ENCODE peak calls at places on chromosomes 5 and 9, in ten cellular contexts. I is pancreas, V is right lobe of liver, G is HCT116, D is adrenal gland, C is cardiac muscle cell, F is ovary, O is lung, M is colonic mucosa, J is GM23338. Z is an unnamed sample. For H3K4me1, the result is how much of the 10 kb centered on the place peaks cover.

GRCh38 chr5:83387041-83387440 is 84.5 kb upstream of the VCAN start:
- DNase-seq in F (no peak), V (no peak), C (no peak), O (no peak), D (no peak), I (no peak), M (no peak), G (no peak), J (no peak), Z (peak)

GRCh38 chr5:19837536-19838179 is 150.3 kb downstream of the CDH18 start:
- DNase-seq in D (no peak), G (no peak), J (no peak), I (no peak), V (no peak), C (no peak), F (no peak), M (no peak), O (no peak), Z (no peak)

GRCh38 chr9:6907772-6908381 is 150.1 kb downstream of the KDM4C start:
- DNase-seq in G (peak), O (no peak), V (no peak), J (peak), I (no peak), M (no peak), D (peak), C (peak), F (no peak), Z (no peak)

GRCh38 chr5:157361865-157362465 is 96.0 kb downstream of the CYFIP2 start:
- DNase-seq in D (no peak), C (no peak), V (no peak), M (no peak), I (no peak), F (no peak), O (no peak), J (no peak), G (no peak), Z (no peak)

GRCh38 chr9:76687861-76688374 is 76.3 kb upstream of the PCA3 start:
- DNase-seq in F (no peak), C (no peak), J (no peak), M (no peak), V (no peak), I (no peak), D (no peak), G (peak), O (no peak), Z (no peak)

GRCh38 chr9:99752710-99753109 is 69.0 kb upstream of the NR4A3 start:
- DNase-seq in O (no peak), C (no peak), D (no peak), J (no peak), I (no peak), M (no peak), G (no peak), F (no peak), V (no peak), Z (no peak)

GRCh38 chr5:77957-78804 is 13.8 kb upstream of the PLEKHG4B start:
- DNase-seq in O (no peak), V (no peak), I (no peak), D (no peak), J (peak), C (peak), F (no peak), G (peak), M (no peak), Z (peak)

GRCh38 chr5:94908889-94909480 is 290.5 kb downstream of the SLF1 start:
- DNase-seq in F (no peak), G (peak), J (peak), V (no peak), D (peak), C (peak), O (no peak), M (no peak), I (no peak), Z (peak)

GRCh38 chr9:124652994-124653393 is 118.1 kb downstream of the NR6A1 start:
- DNase-seq in D (no peak), G (no peak), O (no peak), I (no peak), C (no peak), M (no peak), V (no peak), J (no peak), F (no peak), Z (no peak)

GRCh38 chr9:114718801-114719221 is 36.8 kb upstream of the TEX48 start:
- DNase-seq in G (peak), D (no peak), C (no peak), J (peak), M (peak), I (no peak), F (no peak), V (no peak), O (no peak), Z (no peak)

GRCh38 chr5:132491368-132492364 is 1.1 kb upstream of the IRF1 start:
- DNase-seq in J (peak), C (no peak), O (peak), D (no peak), V (no peak), F (no peak), M (peak), I (no peak), G (no peak), Z (no peak)

GRCh38 chr9:109699019-109699418 is 81.0 kb upstream of the PALM2AKAP2 start:
- DNase-seq in M (no peak), V (no peak), D (no peak), O (no peak), I (no peak), J (no peak), F (no peak), G (no peak), C (no peak), Z (no peak)

GRCh38 chr5:135239461-135240282 is 159.4 kb downstream of the MACROH2A1 start:
- DNase-seq in C (no peak), V (no peak), D (no peak), J (no peak), G (no peak), I (no peak), O (no peak), F (no peak), M (peak), Z (peak)

GRCh38 chr5:41636605-41637004 is 126.2 kb upstream of the PLCXD3 start:
- DNase-seq in V (no peak), M (no peak), F (no peak), J (peak), I (no peak), D (peak), C (peak), O (no peak), G (peak), Z (peak)

DNA sequence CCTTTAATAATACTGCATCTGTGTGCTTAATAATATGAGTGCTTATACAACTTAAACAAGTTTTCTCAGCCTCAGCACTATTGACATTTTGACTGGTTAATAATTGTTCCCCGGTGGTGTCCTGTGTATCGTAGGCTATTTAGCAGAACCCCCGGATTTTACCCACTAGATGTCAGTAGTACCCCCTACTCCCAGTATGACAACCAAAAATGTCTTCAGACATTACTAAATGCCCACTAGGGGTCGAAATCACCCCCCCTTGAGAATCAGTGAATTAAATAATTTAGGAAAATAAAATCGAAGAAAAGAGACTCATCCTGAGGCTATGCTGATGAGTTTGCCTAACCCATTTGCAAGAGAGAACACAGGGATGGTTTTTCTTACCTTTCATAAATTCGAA is 166.3 kb downstream of the ATP10B start:
- DNase-seq in O (no peak), M (no peak), F (no peak), D (no peak), I (no peak), V (no peak), C (peak), J (peak), G (no peak), Z (no peak)
- TF ChIP-seq CTCF in O (no peak), M (peak), F (no peak), D (peak), I (no peak), V (peak), C (no peak), J (peak), G (peak), Z (peak)

GRCh38 chr5:125412051-125412560 is 665.7 kb upstream of the ZNF608 start:
- DNase-seq in M (peak), D (peak), C (peak), G (no peak), I (no peak), O (no peak), F (no peak), J (peak), V (no peak), Z (peak)
- H3K4me3 ChIP-seq in M (no peak), D (no peak), C (no peak), G (no peak), I (no peak), O (no peak), F (peak), J (peak), V (no peak), Z (no peak)

DNA sequence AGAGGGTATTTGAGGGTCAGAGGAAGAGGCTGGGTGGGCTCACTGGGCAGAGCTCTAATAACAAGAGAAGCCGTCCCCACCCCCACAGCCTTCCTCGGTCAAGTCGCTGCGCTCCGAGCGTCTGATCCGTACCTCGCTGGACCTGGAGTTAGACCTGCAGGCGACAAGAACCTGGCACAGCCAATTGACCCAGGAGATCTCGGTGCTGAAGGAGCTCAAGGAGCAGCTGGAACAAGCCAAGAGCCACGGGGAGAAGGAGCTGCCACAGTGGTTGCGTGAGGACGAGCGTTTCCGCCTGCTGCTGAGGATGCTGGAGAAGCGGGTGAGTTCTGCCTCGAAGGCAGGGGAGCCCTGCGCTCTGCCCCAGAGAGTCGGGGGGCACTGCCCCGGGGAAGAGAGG is 21.6 kb upstream of the RARS1 start:
- DNase-seq in V (no peak), M (no peak), F (no peak), G (no peak), I (no peak), J (no peak), O (no peak), D (no peak), C (no peak), Z (no peak)
- H3K4me1 ChIP-seq in V (under half), M (under half), F (under half), G (under half), I (under half), J (under half), O (under half), D (under half), C (under half), Z (under half)

GRCh38 chr5:37837101-37838032 is 2.5 kb downstream of the GDNF start:
- DNase-seq in O (peak), D (peak), I (peak), G (peak), V (peak), F (peak), J (peak), M (peak), C (peak), Z (no peak)

GRCh38 chr5:37836173-37837100 is 3.4 kb downstream of the GDNF start:
- DNase-seq in V (no peak), I (no peak), M (no peak), C (peak), F (peak), G (no peak), J (peak), O (no peak), D (peak), Z (no peak)

GRCh38 chr5:37833990-37834389 is 5.9 kb downstream of the GDNF start:
- DNase-seq in G (no peak), O (no peak), J (no peak), M (no peak), I (no peak), F (no peak), D (no peak), C (peak), V (no peak), Z (no peak)

GRCh38 chr5:37835400-37835973 is 4.4 kb downstream of the GDNF start:
- DNase-seq in G (no peak), V (no peak), I (no peak), J (no peak), F (no peak), D (no peak), M (no peak), O (no peak), C (no peak), Z (no peak)

DNA sequence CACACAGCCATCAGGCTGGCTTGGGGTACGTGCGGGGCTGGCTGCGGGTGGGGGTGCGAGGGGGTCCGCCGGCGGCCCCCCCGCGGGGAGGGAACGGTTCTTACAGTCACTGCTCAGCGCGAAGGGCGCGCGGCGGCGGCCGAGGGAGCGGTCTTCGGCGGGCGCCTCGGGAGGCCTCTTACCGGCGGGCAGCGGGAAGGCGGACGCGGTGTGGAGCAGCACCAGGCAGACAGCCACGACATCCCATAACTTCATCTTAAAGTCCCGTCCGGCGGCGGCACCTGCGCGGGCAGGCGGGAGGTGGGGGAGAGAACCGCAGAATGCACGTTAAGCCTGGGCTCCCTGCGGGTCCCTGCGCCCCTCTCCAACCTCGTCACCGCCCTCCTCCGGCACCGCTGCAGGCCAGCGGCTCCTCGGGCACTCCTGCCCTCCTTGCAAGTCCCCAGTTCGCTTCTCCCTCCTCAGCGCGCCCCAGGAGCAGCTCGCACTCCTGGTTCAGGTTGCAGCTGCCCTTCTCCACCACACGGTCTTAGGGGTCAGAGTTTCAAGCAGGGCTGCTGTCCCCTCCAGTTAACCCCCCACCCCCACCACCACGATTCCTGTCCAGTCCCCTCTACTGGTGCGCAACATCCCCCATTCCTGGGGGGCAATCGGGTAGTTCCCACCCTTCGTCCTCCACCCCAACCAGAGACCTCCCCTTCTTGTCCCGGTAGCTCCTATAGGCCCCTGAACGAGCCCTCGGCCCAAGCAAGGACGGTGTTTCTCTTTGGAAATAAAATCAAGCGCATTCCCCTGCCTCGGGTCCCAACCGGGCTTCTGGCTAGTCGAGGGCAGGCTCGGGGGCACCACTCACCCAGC is 5.1 kb downstream of the GDNF start:
- DNase-seq in C (peak), M (no peak), O (no peak), D (no peak), I (no peak), V (no peak), F (peak), G (no peak), J (peak), Z (no peak)
- TF ChIP-seq CTCF in C (no peak), M (no peak), O (no peak), D (no peak), I (no peak), V (no peak), F (no peak), G (no peak), J (no peak), Z (no peak)

GRCh38 chr5:100777680-100778281 is 125.3 kb downstream of the ST8SIA4 start:
- DNase-seq in M (peak), C (no peak), O (no peak), J (no peak), F (no peak), I (no peak), G (peak), D (peak), V (no peak), Z (no peak)
- H3K4me3 ChIP-seq in M (no peak), C (no peak), O (no peak), J (no peak), F (no peak), I (no peak), G (no peak), D (no peak), V (no peak), Z (no peak)

GRCh38 chr9:135437259-135437658 is 42.3 kb upstream of the PPP1R26 start:
- DNase-seq in V (no peak), G (no peak), M (no peak), F (no peak), J (no peak), C (no peak), O (no peak), D (no peak), I (no peak), Z (no peak)
- H3K4me1 ChIP-seq in V (under half), G (under half), M (under half), F (under half), J (under half), C (under half), O (under half), D (under half), I (under half), Z (under half)

GRCh38 chr9:97990259-97990658 is 7.1 kb downstream of the ANP32B start:
- DNase-seq in I (no peak), C (no peak), G (no peak), O (no peak), J (peak), F (no peak), M (no peak), V (no peak), D (no peak), Z (no peak)
- TF ChIP-seq CTCF in I (no peak), C (peak), G (no peak), O (no peak), J (no peak), F (no peak), M (no peak), V (no peak), D (no peak), Z (no peak)

DNA sequence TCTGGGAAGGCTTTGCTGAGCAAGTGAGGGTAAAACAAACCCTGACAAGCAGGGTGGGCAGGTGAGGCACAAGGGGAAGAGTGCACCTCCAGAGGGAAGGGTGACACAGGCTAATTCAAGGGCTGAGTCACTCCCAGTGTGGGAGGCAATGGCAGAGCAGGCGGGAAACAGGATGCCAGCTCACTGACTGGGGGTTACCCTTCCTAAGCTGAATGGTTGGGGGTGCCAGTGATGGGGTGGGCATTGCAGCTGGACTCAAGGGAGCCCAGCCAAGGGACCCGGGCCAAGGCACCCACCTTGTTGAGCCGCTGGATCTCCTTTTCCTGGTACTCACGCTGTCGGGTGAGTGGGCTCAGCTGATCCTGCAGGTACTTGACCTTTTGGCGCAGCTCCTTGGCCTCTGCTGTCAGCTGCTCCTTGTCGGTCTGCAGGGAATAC is 18.4 kb downstream of the GPX3 start:
- DNase-seq in M (no peak), D (peak), J (no peak), O (no peak), G (no peak), I (no peak), V (no peak), F (no peak), C (no peak), Z (no peak)
- H3K4me3 ChIP-seq in M (no peak), D (no peak), J (no peak), O (no peak), G (no peak), I (no peak), V (no peak), F (no peak), C (no peak), Z (no peak)